ENCODE peak calls at places on chromosomes 16 and 17, in six cellular contexts. E is AG10803; P is A673; T is fibroblast of villous mesenchyme; V is CD4-positive, alpha-beta memory T cell; Y is dorsolateral prefrontal cortex. W is an unnamed sample.
A peak's percentile ranks its signal among the peaks of the same experiment; 100 is the strongest.

GRCh38 chr17:4009164-4009785 is 45.0 kb upstream of the ATP2A3 start:
- DNase-seq in E (no peak), P (no peak), T (no peak), V (no peak), Y (no peak), W (no peak)

GRCh38 chr16:86044881-86045600 is 146.1 kb downstream of the IRF8 start:
- DNase-seq in E (no peak), P (no peak), T (no peak), V (peak; percentile 47), Y (no peak), W (no peak)

GRCh38 chr16:81889896-81890634 is 111.0 kb downstream of the PLCG2 start:
- DNase-seq in E (peak; percentile 66), P (peak; percentile 75), T (peak; percentile 71), V (peak; percentile 43), Y (peak; percentile 28), W (peak; percentile 45)

GRCh38 chr17:49067163-49067562 is 65.4 kb upstream of the B4GALNT2 start:
- DNase-seq in E (no peak), P (no peak), T (no peak), V (no peak), Y (no peak), W (no peak)

GRCh38 chr17:75872434-75873351 is 5.7 kb downstream of the TRIM47 start:
- DNase-seq in E (peak; percentile 82), P (no peak), T (peak; percentile 84), V (peak; percentile 79), Y (no peak), W (peak; percentile 90)

GRCh38 chr16:84098939-84099338 is 17.8 kb downstream of the MBTPS1 start:
- DNase-seq in E (no peak), P (no peak), T (no peak), V (no peak), Y (no peak), W (no peak)

GRCh38 chr16:66926171-66926570 is 836 bp upstream of the RRAD start:
- DNase-seq in E (no peak), P (no peak), T (no peak), V (no peak), Y (no peak), W (peak; percentile 63)

GRCh38 chr16:71626018-71626857 is at the start of gene MARVELD3:
- DNase-seq in E (no peak), P (no peak), T (no peak), V (peak; percentile 21), Y (no peak), W (peak; percentile 18)

GRCh38 chr17:50640701-50641338 is 6.1 kb downstream of the ABCC3 start:
- DNase-seq in E (no peak), P (no peak), T (peak; percentile 88), V (no peak), Y (no peak), W (no peak)

GRCh38 chr17:65370669-65371126 is 190.8 kb downstream of the AXIN2 start:
- DNase-seq in E (no peak), P (no peak), T (peak; percentile 82), V (no peak), Y (no peak), W (no peak)

GRCh38 chr16:85173981-85174751 is 61.9 kb upstream of the CIBAR2 start:
- DNase-seq in E (peak; percentile 91), P (peak; percentile 95), T (peak; percentile 84), V (no peak), Y (no peak), W (no peak)

GRCh38 chr16:52441886-52442285 is 105.1 kb downstream of the TOX3 start:
- DNase-seq in E (no peak), P (no peak), T (no peak), V (no peak), Y (no peak), W (no peak)

GRCh38 chr16:50924759-50925545 is 183.1 kb downstream of the CYLD start:
- DNase-seq in E (no peak), P (no peak), T (no peak), V (no peak), Y (no peak), W (no peak)

GRCh38 chr17:1005361-1005946 is 8.5 kb downstream of the TIMM22 start:
- DNase-seq in E (peak; percentile 71), P (peak; percentile 72), T (peak; percentile 42), V (no peak), Y (peak; percentile 72), W (peak; percentile 65)

GRCh38 chr16:58399718-58400633 is 7.7 kb downstream of the GINS3 start:
- DNase-seq in E (no peak), P (no peak), T (no peak), V (no peak), Y (no peak), W (no peak)

GRCh38 chr16:86210403-86211193 is 299.7 kb upstream of the FOXF1 start:
- DNase-seq in E (no peak), P (no peak), T (no peak), V (no peak), Y (no peak), W (no peak)

GRCh38 chr17:50199651-50200446 is 1.6 kb downstream of the COL1A1 start:
- DNase-seq in E (peak; percentile 93), P (peak; percentile 94), T (peak; percentile 97), V (peak; percentile 81), Y (no peak), W (peak; percentile 93)

GRCh38 chr17:59145571-59146096 is 9.4 kb downstream of the SKA2 start:
- DNase-seq in E (no peak), P (no peak), T (no peak), V (no peak), Y (no peak), W (no peak)

GRCh38 chr16:75376475-75376907 is 56.8 kb downstream of the CFDP1 start:
- DNase-seq in E (no peak), P (no peak), T (no peak), V (no peak), Y (no peak), W (no peak)

GRCh38 chr16:47258874-47259461 is 115.2 kb upstream of the NETO2 start:
- DNase-seq in E (peak; percentile 10), P (peak; percentile 56), T (peak; percentile 26), V (no peak), Y (no peak), W (no peak)

GRCh38 chr16:29727452-29727851 is 18.3 kb downstream of the C16orf54 start:
- DNase-seq in E (no peak), P (no peak), T (no peak), V (no peak), Y (no peak), W (no peak)

GRCh38 chr17:54968954-54969400 is 412 bp downstream of the STXBP4 start:
- DNase-seq in E (peak; percentile 40), P (peak; percentile 36), T (peak; percentile 55), V (no peak), Y (peak; percentile 22), W (peak; percentile 20)

GRCh38 chr16:64864232-64864803 is 257.5 kb downstream of the CDH11 start:
- DNase-seq in E (peak; percentile 90), P (peak; percentile 70), T (peak; percentile 88), V (no peak), Y (no peak), W (no peak)

GRCh38 chr17:50482516-50482915 is 3.9 kb downstream of the RSAD1 start:
- DNase-seq in E (peak; percentile 98), P (peak; percentile 71), T (peak; percentile 97), V (peak; percentile 62), Y (peak; percentile 92), W (peak; percentile 94)

GRCh38 chr16:10663146-10663545 is 31.6 kb downstream of the TEKT5 start:
- DNase-seq in E (no peak), P (no peak), T (no peak), V (no peak), Y (no peak), W (no peak)

GRCh38 chr17:1496814-1497325 is 4.4 kb upstream of the MYO1C start:
- DNase-seq in E (no peak), P (no peak), T (no peak), V (no peak), Y (no peak), W (no peak)

GRCh38 chr17:69975808-69976207 is 99.2 kb upstream of the KCNJ16 start:
- DNase-seq in E (no peak), P (no peak), T (no peak), V (no peak), Y (no peak), W (no peak)

GRCh38 chr16:5461141-5461540 is 363.5 kb upstream of the EEF2KMT start:
- DNase-seq in E (no peak), P (no peak), T (no peak), V (no peak), Y (no peak), W (no peak)

GRCh38 chr16:48335961-48336360 is 49.3 kb downstream of the SIAH1 start:
- DNase-seq in E (peak; percentile 73), P (no peak), T (peak; percentile 87), V (no peak), Y (no peak), W (no peak)

GRCh38 chr17:50950002-50950877 is 84.1 kb upstream of the TOB1 start:
- DNase-seq in E (peak; percentile 90), P (peak; percentile 48), T (peak; percentile 92), V (peak; percentile 45), Y (peak; percentile 75), W (peak; percentile 77)

GRCh38 chr17:31686495-31686894 is 172.5 kb downstream of the COPRS start:
- DNase-seq in E (no peak), P (no peak), T (no peak), V (no peak), Y (no peak), W (no peak)

GRCh38 chr17:5584383-5584951 is at the start of gene NLRP1:
- DNase-seq in E (peak; percentile 93), P (peak; percentile 68), T (peak; percentile 94), V (peak; percentile 95), Y (peak; percentile 35), W (peak; percentile 92)
- H3K4me3 ChIP-seq in E (peak within 1 kb of the TSS; percentile 90), P (no peak within 1 kb of the TSS), T (peak within 1 kb of the TSS; percentile 61), V (peak within 1 kb of the TSS; percentile 99), Y (peak within 1 kb of the TSS; percentile 40), W (peak within 1 kb of the TSS; percentile 51)

GRCh38 chr17:7854851-7855642 is at the start of gene TMEM88:
- DNase-seq in E (no peak), P (no peak), T (no peak), V (no peak), Y (no peak), W (peak; percentile 57)
- H3K4me3 ChIP-seq in E (peak within 1 kb of the TSS; percentile 91), P (peak within 1 kb of the TSS; percentile 65), T (peak within 1 kb of the TSS; percentile 82), V (no peak within 1 kb of the TSS), Y (peak within 1 kb of the TSS; percentile 84), W (peak within 1 kb of the TSS; percentile 72)

DNA sequence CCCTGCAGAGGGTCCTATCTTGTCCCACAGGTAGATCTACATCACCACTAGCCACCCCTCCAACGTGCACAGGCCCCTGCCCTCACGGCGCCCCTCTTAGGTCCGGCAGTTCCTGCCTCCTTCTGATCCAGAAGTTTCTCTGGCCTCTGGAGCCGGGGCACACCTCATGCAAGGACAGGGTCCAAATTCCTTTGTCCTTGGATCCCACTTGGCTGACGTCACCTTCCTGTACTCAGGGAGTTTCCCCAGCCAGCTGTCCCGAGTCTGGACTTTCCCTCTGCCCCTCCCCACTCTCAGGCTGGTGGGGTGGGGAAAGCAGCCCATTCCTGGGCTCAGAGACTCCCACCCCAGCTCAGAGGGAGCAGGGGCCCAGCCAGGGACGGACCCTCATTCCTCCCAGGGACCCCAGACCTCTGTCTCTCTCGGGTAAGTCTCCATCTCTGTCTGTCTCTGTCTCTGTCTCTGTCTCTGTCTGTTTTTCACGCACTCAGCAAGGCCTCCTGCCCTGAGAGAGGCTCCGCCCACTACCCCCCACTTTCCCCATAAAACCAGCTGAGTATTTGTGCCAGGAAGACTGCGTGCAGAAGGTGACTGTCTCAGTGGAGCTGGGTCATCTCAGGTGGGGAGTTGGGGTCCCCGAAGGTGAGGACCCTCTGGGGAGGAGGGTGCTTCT is at the start of gene IL32:
- DNase-seq in E (peak; percentile 78), P (no peak), T (peak; percentile 78), V (peak; percentile 64), Y (no peak), W (peak; percentile 88)
- H3K4me3 ChIP-seq in E (peak within 1 kb of the TSS; percentile 39), P (no peak within 1 kb of the TSS), T (peak within 1 kb of the TSS; percentile 40), V (peak within 1 kb of the TSS; percentile 98), Y (no peak within 1 kb of the TSS), W (peak within 1 kb of the TSS; percentile 69)

GRCh38 chr16:87380875-87381274 is 2.7 kb downstream of the FBXO31 start:
- DNase-seq in E (peak; percentile 36), P (no peak), T (peak; percentile 67), V (no peak), Y (no peak), W (no peak)
- H3K4me3 ChIP-seq in E (peak overlapping the region; percentile 76), P (no peak overlapping the region), T (peak overlapping the region; percentile 82), V (no peak overlapping the region), Y (peak overlapping the region; percentile 82), W (peak overlapping the region; percentile 75)